ENCODE peak calls at places on chromosomes 13 and 19, in eight cellular contexts. S is prostate gland, C is lower lobe of right lung, E is GM23338, B is lung, I is endodermal cell, X is HepG2, W is fibroblast of lung. J is an unnamed sample. For H3K4me1, the result is how much of the 10 kb centered on the place peaks cover.

GRCh38 chr13:95713651-95714050 is 36.7 kb downstream of the DNAJC3 start:
- DNase-seq in X (no peak), E (no peak), I (no peak), W (peak), S (no peak), B (no peak), C (no peak), J (no peak)

GRCh38 chr13:34555988-34556387 is 386.1 kb upstream of the NBEA start:
- DNase-seq in C (no peak), I (no peak), S (no peak), B (no peak), E (no peak), X (no peak), W (peak), J (no peak)

GRCh38 chr13:71770710-71771109 is 96.3 kb downstream of the DACH1 start:
- DNase-seq in X (no peak), E (no peak), I (no peak), S (no peak), W (no peak), C (no peak), B (no peak), J (peak)

GRCh38 chr19:40416918-40417713 is 3.9 kb upstream of the PRX start:
- DNase-seq in C (peak), W (no peak), S (no peak), B (no peak), E (no peak), X (peak), I (peak), J (peak)

GRCh38 chr13:106488075-106488474 is 47.4 kb downstream of the EFNB2 start:
- DNase-seq in B (no peak), I (no peak), E (no peak), S (no peak), W (no peak), X (no peak), C (no peak), J (no peak)

GRCh38 chr19:7927605-7928333 is 1.8 kb upstream of the CTXN1 start:
- DNase-seq in I (no peak), E (no peak), B (no peak), W (no peak), S (no peak), X (no peak), C (peak), J (no peak)

GRCh38 chr13:22837980-22838615 is 342.7 kb upstream of the SGCG start:
- DNase-seq in B (no peak), X (no peak), W (no peak), I (no peak), C (no peak), S (no peak), E (no peak), J (no peak)

GRCh38 chr19:55644191-55644833 is 863 bp downstream of the ZNF581 start:
- DNase-seq in B (no peak), E (no peak), I (no peak), X (no peak), W (no peak), C (no peak), S (no peak), J (no peak)

GRCh38 chr19:10919352-10920287 is 8.8 kb downstream of the YIPF2 start:
- DNase-seq in E (no peak), C (peak), S (no peak), W (no peak), B (peak), X (no peak), I (peak), J (no peak)

GRCh38 chr19:38024991-38025716 is 118.1 kb downstream of the SIPA1L3 start:
- DNase-seq in W (no peak), I (peak), S (peak), E (peak), X (no peak), B (no peak), C (no peak), J (no peak)
- H3K4me1 ChIP-seq in W (under half), I (under half), S (under half), E (under half), X (under half), B (under half), C (under half), J (under half)

GRCh38 chr19:23436944-23437343 is 41.7 kb upstream of the ZNF91 start:
- DNase-seq in C (no peak), S (no peak), B (no peak), W (no peak), E (peak), X (no peak), I (peak), J (no peak)

GRCh38 chr19:23439623-23440022 is 44.4 kb upstream of the ZNF91 start:
- DNase-seq in W (no peak), B (no peak), I (peak), X (no peak), E (peak), C (no peak), S (no peak), J (no peak)

GRCh38 chr19:23437901-23438300 is 42.6 kb upstream of the ZNF91 start:
- DNase-seq in S (no peak), B (no peak), W (no peak), C (no peak), I (no peak), X (no peak), E (peak), J (no peak)

GRCh38 chr19:23440207-23440606 is 44.9 kb upstream of the ZNF91 start:
- DNase-seq in S (no peak), W (no peak), X (no peak), I (peak), B (no peak), C (no peak), E (peak), J (no peak)

DNA sequence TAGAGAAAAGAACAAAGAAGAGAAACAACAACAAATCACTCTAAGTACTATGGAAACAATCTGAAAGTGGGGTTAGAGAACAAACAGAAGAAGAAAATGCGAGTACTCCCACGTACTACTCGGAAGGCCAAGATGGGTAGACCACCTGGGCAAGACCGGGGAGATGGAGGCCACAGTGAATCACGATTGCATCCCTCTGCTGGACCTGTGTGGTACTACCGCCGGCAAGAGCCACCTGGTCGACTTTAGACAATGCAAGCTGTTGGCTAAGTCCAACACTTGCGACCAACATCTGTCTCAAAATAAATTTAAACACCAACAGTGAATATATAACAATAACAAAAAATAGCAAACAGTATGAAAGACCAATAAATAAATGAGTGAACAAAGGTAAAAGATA is 45.5 kb upstream of the ZNF91 start:
- DNase-seq in X (no peak), B (no peak), E (peak), W (no peak), I (peak), S (no peak), C (no peak), J (no peak)
- TF ChIP-seq CTCF in X (peak), B (no peak), E (peak), W (peak), I (peak), S (no peak), C (peak), J (peak)

GRCh38 chr19:45419396-45419795 is 4.3 kb downstream of the ERCC1 start:
- DNase-seq in I (peak), B (no peak), W (no peak), S (no peak), C (no peak), X (no peak), E (no peak), J (no peak)

GRCh38 chr19:45420356-45420755 is 3.4 kb downstream of the ERCC1 start:
- DNase-seq in E (no peak), B (no peak), S (no peak), C (no peak), I (peak), W (no peak), X (no peak), J (no peak)

GRCh38 chr19:45419895-45420294 is 3.8 kb downstream of the ERCC1 start:
- DNase-seq in S (no peak), B (no peak), X (no peak), I (no peak), C (no peak), W (no peak), E (no peak), J (no peak)

GRCh38 chr19:45421953-45422498 is 1.7 kb downstream of the ERCC1 start:
- DNase-seq in S (no peak), I (peak), E (no peak), W (no peak), C (no peak), B (no peak), X (no peak), J (no peak)

DNA sequence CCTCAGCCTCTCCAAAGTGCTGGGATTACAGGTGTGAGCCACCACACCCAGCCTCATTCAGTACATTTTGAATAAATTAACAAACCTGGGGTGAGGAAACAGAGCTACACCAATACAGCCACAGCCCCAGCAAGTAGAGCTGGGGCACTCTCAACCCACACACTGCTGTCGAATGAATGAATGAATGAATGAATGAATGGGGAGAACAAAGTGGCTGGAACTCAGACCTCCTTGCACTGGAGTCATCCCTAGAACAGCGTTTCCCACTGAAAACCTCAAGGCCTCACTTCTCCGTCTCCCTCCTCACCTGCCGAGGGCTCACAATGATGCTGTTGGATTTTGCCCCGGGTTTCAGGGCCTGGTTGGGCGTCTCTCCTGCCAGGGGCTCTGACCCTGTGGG is 2.8 kb downstream of the ERCC1 start:
- DNase-seq in S (no peak), W (no peak), X (no peak), E (no peak), C (no peak), B (no peak), I (no peak), J (no peak)
- H3K27ac ChIP-seq in S (no peak), W (no peak), X (no peak), E (no peak), C (no peak), B (no peak), I (no peak), J (no peak)

GRCh38 chr19:1322198-1322981 is 36.7 kb downstream of the EFNA2 start:
- DNase-seq in X (no peak), I (peak), C (no peak), W (no peak), E (no peak), B (no peak), S (no peak), J (no peak)
- H3K4me1 ChIP-seq in X (half or more), I (under half), C (under half), W (under half), E (under half), B (under half), S (under half), J (under half)

GRCh38 chr19:13164370-13165090 is 14.3 kb downstream of the IER2 start:
- DNase-seq in I (peak), E (peak), B (peak), X (peak), S (no peak), W (peak), C (peak), J (peak)
- TF ChIP-seq CTCF in I (no peak), E (no peak), B (no peak), X (peak), S (no peak), W (no peak), C (no peak), J (no peak)

GRCh38 chr19:35004517-35005255 is 4.6 kb downstream of the GRAMD1A start:
- DNase-seq in E (no peak), I (no peak), B (no peak), W (no peak), C (peak), X (no peak), S (no peak), J (no peak)

GRCh38 chr19:35006342-35006998 is 6.3 kb downstream of the GRAMD1A start:
- DNase-seq in W (peak), X (peak), C (peak), S (peak), E (no peak), I (no peak), B (peak), J (no peak)

GRCh38 chr19:35006999-35007365 is 6.9 kb downstream of the GRAMD1A start:
- DNase-seq in C (no peak), X (no peak), B (no peak), S (no peak), I (no peak), W (no peak), E (no peak), J (no peak)

GRCh38 chr19:35002037-35002535 is 2.0 kb downstream of the GRAMD1A start:
- DNase-seq in E (no peak), I (peak), C (peak), W (no peak), S (no peak), B (no peak), X (no peak), J (no peak)

DNA sequence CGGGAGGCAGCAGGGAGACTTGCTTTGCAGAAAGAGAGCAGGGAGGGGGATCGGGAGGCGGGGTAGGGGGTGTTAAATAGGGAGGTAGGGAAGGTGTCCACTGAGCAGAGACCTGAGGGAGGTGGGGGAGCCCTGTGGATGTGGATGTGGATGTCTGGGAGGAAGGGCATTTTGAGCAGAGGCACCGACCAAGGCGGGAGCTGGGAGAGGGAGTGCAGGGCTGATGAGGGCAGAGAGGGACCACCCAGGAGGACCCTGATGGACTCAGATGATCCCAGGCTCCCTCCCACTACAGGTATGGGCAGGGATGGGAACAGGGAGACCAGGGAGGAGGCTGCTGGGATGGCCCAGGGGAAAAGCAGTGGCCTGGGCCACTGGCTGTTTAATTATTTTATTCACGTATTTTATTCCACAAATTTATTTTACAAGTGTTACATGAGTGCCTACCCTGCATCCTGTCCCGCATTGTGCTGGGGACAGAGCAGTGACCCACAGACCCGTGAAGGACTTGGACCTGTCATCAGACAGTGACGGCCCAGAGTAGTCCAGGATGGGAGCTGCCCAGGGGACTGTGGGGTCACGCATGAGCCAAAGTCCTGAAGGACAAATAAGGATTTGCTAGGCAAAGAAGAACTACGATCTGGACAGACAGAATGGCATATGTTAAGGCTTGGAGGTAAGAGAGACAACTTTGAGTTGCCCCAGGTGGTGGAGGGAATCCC is 5.3 kb downstream of the GRAMD1A start:
- DNase-seq in X (peak), S (no peak), C (peak), I (no peak), B (no peak), E (no peak), W (no peak), J (no peak)
- H3K27ac ChIP-seq in X (peak), S (peak), C (peak), I (no peak), B (peak), E (peak), W (no peak), J (no peak)

GRCh38 chr19:43768273-43769050 is 12.3 kb downstream of the KCNN4 start:
- DNase-seq in X (no peak), C (peak), E (no peak), S (peak), B (no peak), W (no peak), I (no peak), J (no peak)

GRCh38 chr19:43767818-43768217 is 13.0 kb downstream of the KCNN4 start:
- DNase-seq in I (no peak), C (no peak), B (no peak), X (no peak), W (no peak), S (no peak), E (no peak), J (no peak)

GRCh38 chr19:43765109-43765876 is 10.5 kb upstream of the SMG9 start:
- DNase-seq in E (no peak), C (no peak), X (peak), I (peak), B (no peak), W (peak), S (no peak), J (peak)

GRCh38 chr19:43767316-43767715 is 12.6 kb upstream of the SMG9 start:
- DNase-seq in C (no peak), B (no peak), X (no peak), W (no peak), I (no peak), S (no peak), E (no peak), J (no peak)

GRCh38 chr19:43766755-43767043 is 11.9 kb upstream of the SMG9 start:
- DNase-seq in B (no peak), I (no peak), W (no peak), X (no peak), E (no peak), S (no peak), C (no peak), J (no peak)
- H3K4me1 ChIP-seq in B (under half), I (under half), W (under half), X (under half), E (under half), S (under half), C (under half), J (under half)

GRCh38 chr13:27279506-27279905 is 8.9 kb downstream of the RASL11A start:
- DNase-seq in B (no peak), W (no peak), S (no peak), C (no peak), X (no peak), I (no peak), E (no peak), J (no peak)
- TF ChIP-seq CTCF in B (no peak), W (no peak), S (no peak), C (no peak), X (no peak), I (no peak), E (no peak), J (no peak)

J was measured in foreskin keratinocyte.